ENCODE peak calls at places on chromosomes 2 and 18, in six cellular contexts. T is T-helper 9 cell, M is amygdala, P is activated gamma-delta T cell, E is fibroblast of mammary gland, Z is NCI-H2029 treated with DMSO at 0.1 percent for 48 hours. W is an unnamed sample.

GRCh38 chr18:45993441-45993840 is 26.3 kb upstream of the EPG5 start:
- DNase-seq in P (no peak), T (no peak), Z (no peak), E (peak), M (no peak), W (peak)

GRCh38 chr18:46677609-46678470 is 20.8 kb upstream of the LOXHD1 start:
- DNase-seq in T (no peak), M (no peak), E (peak), Z (no peak), P (no peak), W (peak)

GRCh38 chr2:127449439-127449838 is 31.2 kb downstream of the PROC start:
- DNase-seq in P (no peak), M (no peak), T (no peak), Z (no peak), E (no peak), W (no peak)

GRCh38 chr2:240507060-240507777 is 50.6 kb downstream of the ANKMY1 start:
- DNase-seq in E (no peak), M (no peak), T (no peak), P (no peak), Z (no peak), W (no peak)

GRCh38 chr2:222715729-222716128 is 44.3 kb downstream of the MOGAT1 start:
- DNase-seq in Z (no peak), T (no peak), M (no peak), P (no peak), E (no peak), W (no peak)

GRCh38 chr2:226835420-226835795 is 446 bp upstream of the RHBDD1 start:
- DNase-seq in Z (peak), E (peak), M (no peak), P (no peak), T (no peak), W (no peak)

GRCh38 chr2:106885981-106886915 is at the start of gene ST6GAL2:
- DNase-seq in P (peak), E (no peak), M (no peak), T (no peak), Z (no peak), W (no peak)

GRCh38 chr2:25557179-25558036 is 116.0 kb downstream of the DTNB start:
- DNase-seq in M (no peak), T (no peak), Z (no peak), P (no peak), E (no peak), W (peak)

GRCh38 chr2:74052732-74053712 is 68.3 kb downstream of the TET3 start:
- DNase-seq in M (no peak), T (no peak), P (no peak), Z (no peak), E (no peak), W (no peak)

GRCh38 chr18:12744103-12744502 is 41.3 kb downstream of the PSMG2 start:
- DNase-seq in T (no peak), M (no peak), Z (peak), E (peak), P (no peak), W (peak)

GRCh38 chr2:24400207-24400907 is 40.0 kb upstream of the ITSN2 start:
- DNase-seq in T (no peak), E (no peak), P (no peak), M (no peak), Z (no peak), W (no peak)

GRCh38 chr2:121849236-121849635 is 93.8 kb downstream of the TSN start:
- DNase-seq in E (no peak), T (no peak), Z (no peak), M (no peak), P (no peak), W (no peak)

GRCh38 chr18:5527603-5528002 is 16.2 kb downstream of the EPB41L3 start:
- DNase-seq in T (no peak), M (no peak), Z (no peak), E (peak), P (no peak), W (no peak)

GRCh38 chr2:219466816-219467735 is 31.6 kb upstream of the GMPPA start:
- DNase-seq in M (no peak), E (no peak), P (no peak), Z (no peak), T (no peak), W (no peak)

GRCh38 chr2:71798266-71799012 is 345.1 kb downstream of the DYSF start:
- DNase-seq in M (no peak), Z (no peak), T (no peak), E (peak), P (no peak), W (peak)

GRCh38 chr2:233034-233433 is 30.8 kb downstream of the SH3YL1 start:
- DNase-seq in P (no peak), T (no peak), E (no peak), M (no peak), Z (no peak), W (no peak)

GRCh38 chr2:99771691-99772333 is 282.0 kb upstream of the REV1 start:
- DNase-seq in T (no peak), Z (no peak), E (no peak), P (no peak), M (no peak), W (no peak)

GRCh38 chr2:219633276-219634065 is 6.0 kb downstream of the SLC4A3 start:
- DNase-seq in Z (no peak), T (no peak), E (no peak), M (no peak), P (no peak), W (no peak)

GRCh38 chr2:168934826-168935225 is 33.7 kb downstream of the G6PC2 start:
- DNase-seq in T (no peak), M (no peak), P (no peak), Z (no peak), E (peak), W (peak)

GRCh38 chr2:149924028-149924427 is 336.5 kb upstream of the MMADHC start:
- DNase-seq in Z (no peak), P (no peak), T (no peak), E (peak), M (no peak), W (peak)

GRCh38 chr2:239114119-239114581 is 266.3 kb downstream of the TWIST2 start:
- DNase-seq in M (no peak), E (no peak), P (no peak), Z (no peak), T (no peak), W (no peak)

GRCh38 chr2:40225670-40226069 is 226.2 kb downstream of the SLC8A1 start:
- DNase-seq in Z (no peak), M (no peak), E (no peak), P (no peak), T (no peak), W (no peak)

GRCh38 chr2:225008935-225009334 is 33.3 kb downstream of the DOCK10 start:
- DNase-seq in E (no peak), Z (no peak), M (no peak), T (no peak), P (no peak), W (peak)

W was measured in ELR.